ENCODE peak calls at places on chromosome 18, in six cellular contexts. P, T, C, F, B and H are unnamed samples.

GRCh38 chr18:58447342-58448190 is 181.3 kb downstream of the ALPK2 start:
- DNase-seq in C (no peak), B (no peak), P (no peak), T (no peak), F (no peak), H (no peak)

GRCh38 chr18:62781893-62782292 is 66.6 kb downstream of the PHLPP1 start:
- DNase-seq in B (no peak), C (no peak), P (no peak), T (peak; percentile 55), F (no peak), H (no peak)

GRCh38 chr18:6624729-6625308 is 104.7 kb upstream of the ARHGAP28 start:
- DNase-seq in P (no peak), F (no peak), T (no peak), B (no peak), C (no peak), H (peak; percentile 9)

GRCh38 chr18:49161627-49162026 is 210.9 kb upstream of the SMAD7 start:
- DNase-seq in P (no peak), F (peak; percentile 19), C (no peak), B (peak; percentile 12), T (no peak), H (peak; percentile 19)

GRCh38 chr18:65227970-65228369 is 522.8 kb upstream of the CDH7 start:
- DNase-seq in F (no peak), C (no peak), T (no peak), P (no peak), B (no peak), H (no peak)

GRCh38 chr18:13643261-13643671 is 83.1 kb downstream of the FAM210A start:
- DNase-seq in C (no peak), B (no peak), P (no peak), F (no peak), T (no peak), H (no peak)

GRCh38 chr18:60295776-60296175 is 76.8 kb downstream of the MC4R start:
- DNase-seq in F (no peak), C (no peak), P (no peak), B (no peak), T (no peak), H (no peak)

GRCh38 chr18:40159141-40160017 is 1795.7 kb upstream of the PIK3C3 start:
- DNase-seq in P (no peak), C (no peak), T (no peak), B (no peak), F (peak; percentile 61), H (peak; percentile 64)